ENCODE peak calls at places on chromosomes 12 and 14, in nine cellular contexts. A is stomach, R is lung, K is heart right ventricle, U is neural progenitor cell, T is neuronal stem cell, B is A549, H is AG04450, D is tibial artery. F is an unnamed sample.
A peak's percentile ranks its signal among the peaks of the same experiment; 100 is the strongest.

GRCh38 chr12:69007858-69008314 is 74.9 kb upstream of the CPM start:
- DNase-seq in A (no peak), R (no peak), K (no peak), U (peak; percentile 57), T (peak; percentile 47), B (no peak), H (no peak), D (no peak), F (peak; percentile 11)

GRCh38 chr12:116943419-116944372 is 32.9 kb downstream of the FBXW8 start:
- DNase-seq in A (no peak), R (no peak), K (peak; percentile 32), U (no peak), T (no peak), B (no peak), H (no peak), D (peak; percentile 30), F (no peak)

GRCh38 chr12:25051583-25052190 is 102.8 kb upstream of the BCAT1 start:
- DNase-seq in A (no peak), R (no peak), K (no peak), U (no peak), T (no peak), B (no peak), H (no peak), D (no peak), F (peak; percentile 33)

GRCh38 chr12:108967869-108968540 is 52.9 kb downstream of the SVOP start:
- DNase-seq in A (no peak), R (no peak), K (no peak), U (peak; percentile 47), T (no peak), B (peak; percentile 51), H (no peak), D (no peak), F (peak; percentile 16)

GRCh38 chr12:113825705-113826104 is 140.4 kb downstream of the RBM19 start:
- DNase-seq in A (no peak), R (no peak), K (no peak), U (peak; percentile 52), T (no peak), B (no peak), H (no peak), D (no peak), F (no peak)

GRCh38 chr14:99682809-99683618 is 1.1 kb upstream of the CYP46A1 start:
- DNase-seq in A (peak; percentile 84), R (peak; percentile 69), K (peak; percentile 86), U (peak; percentile 92), T (peak; percentile 83), B (peak; percentile 77), H (peak; percentile 21), D (peak; percentile 82), F (peak; percentile 72)

GRCh38 chr12:46332260-46332659 is 40.3 kb downstream of the SLC38A2 start:
- DNase-seq in A (no peak), R (no peak), K (no peak), U (no peak), T (no peak), B (peak; percentile 25), H (no peak), D (no peak), F (no peak)

GRCh38 chr12:19978193-19978592 is 390.1 kb upstream of the PDE3A start:
- DNase-seq in A (no peak), R (no peak), K (no peak), U (no peak), T (no peak), B (peak; percentile 40), H (peak; percentile 84), D (no peak), F (no peak)

GRCh38 chr12:109818900-109819500 is 14.2 kb downstream of the TRPV4 start:
- DNase-seq in A (no peak), R (no peak), K (no peak), U (no peak), T (no peak), B (peak; percentile 63), H (no peak), D (no peak), F (no peak)

GRCh38 chr14:99595034-99595433 is 9.0 kb downstream of the CCDC85C start:
- DNase-seq in A (no peak), R (no peak), K (no peak), U (no peak), T (no peak), B (no peak), H (no peak), D (no peak), F (peak; percentile 72)

GRCh38 chr14:80223696-80224465 is 12.6 kb upstream of the DIO2 start:
- DNase-seq in A (no peak), R (no peak), K (no peak), U (no peak), T (no peak), B (no peak), H (no peak), D (no peak), F (no peak)

GRCh38 chr12:45431153-45431552 is 215.3 kb downstream of the ANO6 start:
- DNase-seq in A (no peak), R (no peak), K (no peak), U (no peak), T (no peak), B (no peak), H (no peak), D (no peak), F (no peak)

GRCh38 chr12:103269962-103270361 is 225.8 kb downstream of the C12orf42 start:
- DNase-seq in A (no peak), R (no peak), K (no peak), U (no peak), T (no peak), B (no peak), H (no peak), D (no peak), F (no peak)

GRCh38 chr14:100765296-100765695 is 38.6 kb downstream of the DLK1 start:
- DNase-seq in A (no peak), R (no peak), K (no peak), U (no peak), T (no peak), B (no peak), H (no peak), D (no peak), F (no peak)

GRCh38 chr14:100762089-100762515 is 35.4 kb downstream of the DLK1 start:
- DNase-seq in A (no peak), R (no peak), K (no peak), U (no peak), T (no peak), B (peak; percentile 60), H (no peak), D (no peak), F (no peak)

GRCh38 chr14:100762901-100763300 is 36.2 kb downstream of the DLK1 start:
- DNase-seq in A (no peak), R (no peak), K (no peak), U (no peak), T (no peak), B (no peak), H (no peak), D (no peak), F (no peak)

GRCh38 chr14:100764716-100765115 is 38.0 kb downstream of the DLK1 start:
- DNase-seq in A (no peak), R (no peak), K (no peak), U (peak; percentile 70), T (no peak), B (no peak), H (no peak), D (no peak), F (no peak)

GRCh38 chr14:100761481-100761880 is 34.8 kb downstream of the DLK1 start:
- DNase-seq in A (no peak), R (no peak), K (no peak), U (no peak), T (no peak), B (peak; percentile 24), H (peak; percentile 37), D (no peak), F (no peak)
- H3K27ac ChIP-seq in A (no peak overlapping the region), R (no peak overlapping the region), K (no peak overlapping the region), U (no peak overlapping the region), T (no peak overlapping the region), B (peak overlapping the region; percentile 57), H (no peak overlapping the region), D (no peak overlapping the region), F (no peak overlapping the region)

DNA sequence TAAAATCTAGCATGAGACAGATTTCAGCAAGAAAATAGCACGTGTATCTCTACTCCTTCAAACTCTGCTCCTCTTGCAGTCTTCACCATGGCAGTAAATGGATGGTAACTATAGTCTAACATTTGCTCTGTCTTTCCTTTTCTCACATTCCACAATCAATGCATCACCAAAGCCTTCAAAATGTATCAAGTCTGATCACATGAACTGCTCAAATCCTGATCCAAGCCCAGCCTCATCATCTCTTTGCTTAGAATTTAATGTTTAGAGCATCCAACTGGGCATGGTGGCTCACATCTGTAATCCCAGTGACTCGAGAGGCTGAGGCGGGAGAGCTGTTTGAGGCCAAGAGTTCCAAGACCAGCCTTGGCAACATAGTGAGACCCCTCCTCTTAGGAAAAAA is 45.9 kb downstream of the CDK17 start:
- DNase-seq in A (no peak), R (no peak), K (no peak), U (no peak), T (no peak), B (no peak), H (peak; percentile 3), D (no peak), F (no peak)
- H3K27ac ChIP-seq in A (no peak overlapping the region), R (no peak overlapping the region), K (no peak overlapping the region), U (no peak overlapping the region), T (no peak overlapping the region), B (no peak overlapping the region), H (peak overlapping the region; percentile 22), D (no peak overlapping the region), F (no peak overlapping the region)

GRCh38 chr14:63671987-63672386 is 30.3 kb upstream of the WDR89 start:
- DNase-seq in A (no peak), R (no peak), K (no peak), U (no peak), T (no peak), B (no peak), H (no peak), D (no peak), F (no peak)
- H3K27ac ChIP-seq in A (no peak overlapping the region), R (no peak overlapping the region), K (no peak overlapping the region), U (no peak overlapping the region), T (no peak overlapping the region), B (no peak overlapping the region), H (no peak overlapping the region), D (no peak overlapping the region), F (no peak overlapping the region)

DNA sequence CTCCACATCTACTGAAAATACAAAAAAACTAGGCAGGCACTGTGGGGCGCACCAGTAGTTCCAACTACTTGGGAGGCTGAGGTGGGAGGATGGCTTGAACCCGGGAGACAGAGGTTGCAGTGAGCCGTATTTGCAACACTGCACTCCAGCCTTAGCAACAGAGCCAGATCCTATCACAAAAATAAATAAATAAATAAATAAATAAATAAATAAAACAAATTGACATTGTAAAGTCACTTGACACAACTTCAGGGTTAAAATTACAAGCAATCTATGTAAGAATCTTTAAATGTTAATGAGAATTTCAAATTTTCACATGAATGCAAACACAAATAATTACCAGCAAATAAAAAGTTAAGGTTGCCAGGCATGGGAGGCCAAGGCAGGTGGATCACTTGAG is 11.1 kb downstream of the ATXN2 start:
- DNase-seq in A (no peak), R (no peak), K (no peak), U (no peak), T (no peak), B (no peak), H (no peak), D (no peak), F (no peak)
- H3K27ac ChIP-seq in A (no peak overlapping the region), R (no peak overlapping the region), K (no peak overlapping the region), U (no peak overlapping the region), T (no peak overlapping the region), B (no peak overlapping the region), H (no peak overlapping the region), D (no peak overlapping the region), F (no peak overlapping the region)

DNA sequence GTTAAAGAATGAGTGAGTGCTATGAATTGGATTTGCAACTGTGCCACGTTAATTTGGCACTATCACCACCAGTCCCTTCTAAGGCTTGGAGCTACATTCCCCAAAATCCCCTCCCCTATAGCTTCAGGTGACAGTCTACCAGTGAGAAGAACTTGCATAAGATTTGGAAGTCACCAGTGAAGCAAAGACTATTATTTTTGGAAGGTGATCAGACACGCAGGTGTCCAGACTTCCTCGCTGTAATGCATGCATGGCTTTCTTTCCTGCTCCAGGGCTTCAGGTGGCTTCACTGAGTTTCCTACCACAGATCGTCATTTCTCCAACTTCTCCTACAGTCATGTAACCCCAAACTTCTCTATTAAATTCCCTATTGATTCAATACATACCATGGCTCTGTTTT is 61.4 kb downstream of the SLC41A2 start:
- DNase-seq in A (no peak), R (no peak), K (no peak), U (no peak), T (no peak), B (no peak), H (no peak), D (no peak), F (no peak)
- H3K27ac ChIP-seq in A (peak overlapping the region; percentile 68), R (no peak overlapping the region), K (no peak overlapping the region), U (no peak overlapping the region), T (no peak overlapping the region), B (no peak overlapping the region), H (no peak overlapping the region), D (no peak overlapping the region), F (no peak overlapping the region)